ENCODE peak calls at places on chromosomes 3 and 15, in seven cellular contexts. L, K, V, Y, R, B and S are unnamed samples.
A peak's percentile ranks its signal among the peaks of the same experiment; 100 is the strongest.

GRCh38 chr3:56823984-56824703 is 22.4 kb upstream of the ARHGEF3 start:
- DNase-seq in L (no peak), K (no peak), V (no peak), Y (no peak), R (no peak), B (no peak), S (no peak)

GRCh38 chr15:63509933-63510547 is 5.6 kb downstream of the USP3 start:
- DNase-seq in L (no peak), K (no peak), V (peak; percentile 78), Y (no peak), R (peak; percentile 85), B (no peak), S (no peak)

GRCh38 chr3:71384393-71384792 is 199.1 kb downstream of the FOXP1 start:
- DNase-seq in L (no peak), K (no peak), V (peak; percentile 40), Y (no peak), R (no peak), B (no peak), S (no peak)

GRCh38 chr3:15292765-15293522 is 39.4 kb downstream of the SH3BP5 start:
- DNase-seq in L (peak; percentile 71), K (peak; percentile 63), V (peak; percentile 75), Y (no peak), R (no peak), B (peak; percentile 83), S (no peak)

GRCh38 chr3:121491683-121492082 is 54.1 kb downstream of the POLQ start:
- DNase-seq in L (no peak), K (no peak), V (no peak), Y (no peak), R (no peak), B (no peak), S (no peak)

GRCh38 chr3:195751584-195751983 is 30.8 kb downstream of the MUC20 start:
- DNase-seq in L (no peak), K (no peak), V (no peak), Y (peak; percentile 29), R (no peak), B (no peak), S (no peak)

GRCh38 chr15:63238181-63238580 is 39.2 kb upstream of the APH1B start:
- DNase-seq in L (no peak), K (no peak), V (no peak), Y (no peak), R (no peak), B (no peak), S (no peak)

GRCh38 chr15:68781209-68781608 is 39.5 kb downstream of the ANP32A start:
- DNase-seq in L (no peak), K (no peak), V (no peak), Y (no peak), R (no peak), B (no peak), S (no peak)

GRCh38 chr3:195001961-195002861 is 268.7 kb downstream of the XXYLT1 start:
- DNase-seq in L (peak; percentile 76), K (peak; percentile 12), V (peak; percentile 32), Y (peak; percentile 66), R (peak; percentile 45), B (peak; percentile 40), S (no peak)

GRCh38 chr15:77145370-77145769 is 74.5 kb upstream of the TSPAN3 start:
- DNase-seq in L (no peak), K (no peak), V (no peak), Y (no peak), R (no peak), B (no peak), S (no peak)

GRCh38 chr3:135871311-135871710 is 94.2 kb upstream of the PPP2R3A start:
- DNase-seq in L (no peak), K (no peak), V (peak; percentile 38), Y (no peak), R (no peak), B (no peak), S (no peak)

GRCh38 chr3:464255-464654 is 267.7 kb downstream of the CHL1 start:
- DNase-seq in L (no peak), K (no peak), V (no peak), Y (no peak), R (no peak), B (no peak), S (no peak)

GRCh38 chr15:48021336-48022086 is 99.3 kb upstream of the SLC24A5 start:
- DNase-seq in L (no peak), K (no peak), V (no peak), Y (no peak), R (peak; percentile 4), B (no peak), S (no peak)

GRCh38 chr3:80451393-80451792 is 683.6 kb upstream of the ROBO1 start:
- DNase-seq in L (no peak), K (no peak), V (no peak), Y (no peak), R (no peak), B (no peak), S (no peak)

GRCh38 chr15:41695750-41696436 is 35.7 kb downstream of the MGA start:
- DNase-seq in L (no peak), K (peak; percentile 11), V (peak; percentile 21), Y (no peak), R (peak; percentile 12), B (peak; percentile 61), S (peak; percentile 91)

GRCh38 chr15:29820802-29821160 is 1.5 kb downstream of the TJP1 start:
- DNase-seq in L (no peak), K (no peak), V (peak; percentile 31), Y (no peak), R (peak; percentile 33), B (no peak), S (no peak)

GRCh38 chr3:159761377-159761776 is 227.3 kb upstream of the IL12A start:
- DNase-seq in L (no peak), K (no peak), V (peak; percentile 60), Y (no peak), R (peak; percentile 69), B (peak; percentile 41), S (no peak)

GRCh38 chr15:74960286-74960685 is 3.7 kb upstream of the RPP25 start:
- DNase-seq in L (no peak), K (no peak), V (no peak), Y (no peak), R (no peak), B (no peak), S (no peak)

GRCh38 chr15:74957301-74958035 is 896 bp upstream of the RPP25 start:
- DNase-seq in L (peak; percentile 82), K (no peak), V (peak; percentile 24), Y (no peak), R (peak; percentile 59), B (peak; percentile 18), S (no peak)

GRCh38 chr15:74959643-74959939 is 3.0 kb upstream of the RPP25 start:
- DNase-seq in L (no peak), K (no peak), V (no peak), Y (no peak), R (no peak), B (no peak), S (no peak)

GRCh38 chr15:74958320-74958907 is 1.8 kb upstream of the RPP25 start:
- DNase-seq in L (peak; percentile 82), K (peak; percentile 32), V (peak; percentile 35), Y (peak; percentile 86), R (peak; percentile 79), B (peak; percentile 54), S (no peak)

GRCh38 chr15:74958908-74959642 is 2.5 kb upstream of the RPP25 start:
- DNase-seq in L (no peak), K (no peak), V (no peak), Y (no peak), R (no peak), B (peak; percentile 19), S (no peak)
- H3K4me3 ChIP-seq in L (peak overlapping the region; percentile 81), K (peak overlapping the region; percentile 70), V (peak overlapping the region; percentile 57), Y (peak overlapping the region; percentile 48), R (peak overlapping the region; percentile 79), B (peak overlapping the region; percentile 68), S (no peak overlapping the region)

GRCh38 chr3:138007898-138008297 is 2.1 kb upstream of the CLDN18 start:
- DNase-seq in L (no peak), K (no peak), V (no peak), Y (no peak), R (no peak), B (no peak), S (no peak)
- H3K4me3 ChIP-seq in L (no peak overlapping the region), K (no peak overlapping the region), V (no peak overlapping the region), Y (no peak overlapping the region), R (no peak overlapping the region), B (no peak overlapping the region), S (no peak overlapping the region)

GRCh38 chr3:192915306-192915705 is 2.4 kb downstream of the MB21D2 start:
- DNase-seq in L (no peak), K (no peak), V (peak; percentile 68), Y (no peak), R (peak; percentile 61), B (peak; percentile 63), S (no peak)
- H3K4me3 ChIP-seq in L (no peak overlapping the region), K (no peak overlapping the region), V (peak overlapping the region; percentile 25), Y (no peak overlapping the region), R (peak overlapping the region; percentile 96), B (peak overlapping the region; percentile 81), S (peak overlapping the region; percentile 67)

DNA sequence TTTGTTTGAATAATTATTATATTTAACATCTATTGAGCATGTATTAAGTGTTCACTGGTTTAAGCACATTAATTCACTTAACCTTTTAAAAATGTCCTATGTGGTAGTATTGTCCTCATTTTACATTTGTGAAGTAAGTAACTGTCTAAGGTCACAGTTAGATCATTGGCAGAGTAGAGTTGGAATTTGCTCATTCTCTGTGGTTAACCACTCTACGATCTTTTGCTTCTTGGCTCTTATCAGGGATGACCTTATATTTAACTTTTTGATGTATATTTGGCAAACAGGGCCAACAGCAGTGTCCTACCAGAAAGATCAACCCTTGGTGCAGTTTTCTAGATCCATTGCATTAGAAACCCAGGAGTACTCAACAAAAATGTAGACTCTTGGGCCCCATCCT is 34.0 kb downstream of the PXK start:
- DNase-seq in L (no peak), K (no peak), V (peak; percentile 38), Y (no peak), R (no peak), B (no peak), S (no peak)
- H3K4me3 ChIP-seq in L (no peak overlapping the region), K (no peak overlapping the region), V (no peak overlapping the region), Y (no peak overlapping the region), R (no peak overlapping the region), B (no peak overlapping the region), S (no peak overlapping the region)

GRCh38 chr3:153163349-153164008 is 1.5 kb downstream of the RAP2B start:
- DNase-seq in L (no peak), K (peak; percentile 16), V (peak; percentile 51), Y (no peak), R (peak; percentile 58), B (peak; percentile 56), S (no peak)

GRCh38 chr3:153162513-153163348 is 705 bp downstream of the RAP2B start:
- DNase-seq in L (peak; percentile 70), K (peak; percentile 24), V (peak; percentile 43), Y (peak; percentile 69), R (peak; percentile 72), B (peak; percentile 60), S (peak; percentile 66)

GRCh38 chr3:153165211-153165815 is 3.3 kb downstream of the RAP2B start:
- DNase-seq in L (no peak), K (no peak), V (peak; percentile 70), Y (no peak), R (peak; percentile 46), B (no peak), S (no peak)

GRCh38 chr3:153164009-153164550 is 2.1 kb downstream of the RAP2B start:
- DNase-seq in L (no peak), K (no peak), V (peak; percentile 30), Y (no peak), R (peak; percentile 15), B (no peak), S (no peak)

DNA sequence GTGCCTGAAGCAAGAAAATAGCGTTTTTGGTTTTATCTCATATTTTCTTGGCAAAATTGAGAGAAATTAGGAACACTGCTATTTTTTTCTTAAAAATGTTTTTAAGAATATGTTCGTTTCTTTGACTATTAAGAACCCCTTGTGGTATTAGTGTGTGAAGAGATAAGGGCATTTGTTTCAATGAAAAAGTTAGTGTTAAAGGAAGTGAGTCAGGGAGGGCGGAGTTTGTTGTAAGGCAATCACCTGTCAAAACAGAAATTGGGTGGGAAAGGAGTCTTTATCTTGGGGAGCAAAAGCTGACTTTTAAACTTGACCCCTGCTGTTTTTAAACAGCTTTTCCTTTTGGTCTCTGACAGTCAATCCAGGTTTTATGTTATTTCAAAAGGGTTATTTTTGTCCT is 4.2 kb downstream of the RAP2B start:
- DNase-seq in L (no peak), K (no peak), V (peak; percentile 54), Y (no peak), R (peak; percentile 30), B (no peak), S (peak; percentile 75)
- H3K4me3 ChIP-seq in L (peak overlapping the region; percentile 88), K (peak overlapping the region; percentile 14), V (peak overlapping the region; percentile 94), Y (no peak overlapping the region), R (peak overlapping the region; percentile 97), B (no peak overlapping the region), S (peak overlapping the region; percentile 93)